ENCODE peak calls at places on chromosomes 6 and 20, in ten cellular contexts. L is heart left ventricle, Q is right lobe of liver, G is IMR-90, C is upper lobe of left lung, K is lower leg skin, J is stomach, D is H54, U is sigmoid colon, A is endothelial cell of umbilical vein. Z is an unnamed sample.

GRCh38 chr6:7726416-7727149 is 684 bp downstream of the BMP6 start:
- DNase-seq in L (no peak), Q (no peak), G (no peak), C (no peak), K (no peak), J (no peak), D (no peak), U (no peak), A (no peak), Z (no peak)

GRCh38 chr6:101399627-101399955 is 6.1 kb downstream of the GRIK2 start:
- DNase-seq in L (no peak), Q (no peak), G (no peak), C (no peak), K (no peak), J (no peak), D (no peak), U (no peak), A (no peak), Z (no peak)

GRCh38 chr6:169289671-169290408 is 36.2 kb upstream of the THBS2 start:
- DNase-seq in L (no peak), Q (no peak), G (peak; percentile 51), C (no peak), K (no peak), J (no peak), D (no peak), U (peak; percentile 81), A (no peak), Z (no peak)

GRCh38 chr6:2848851-2849250 is 7.2 kb upstream of the SERPINB1 start:
- DNase-seq in L (no peak), Q (no peak), G (no peak), C (peak; percentile 71), K (no peak), J (peak; percentile 49), D (no peak), U (no peak), A (no peak), Z (no peak)

GRCh38 chr6:16800942-16801341 is 39.7 kb upstream of the ATXN1 start:
- DNase-seq in L (no peak), Q (no peak), G (peak; percentile 58), C (no peak), K (no peak), J (no peak), D (no peak), U (no peak), A (no peak), Z (no peak)

GRCh38 chr6:52617087-52617486 is 40.2 kb upstream of the TRAM2 start:
- DNase-seq in L (no peak), Q (no peak), G (no peak), C (no peak), K (no peak), J (no peak), D (no peak), U (no peak), A (no peak), Z (no peak)

GRCh38 chr6:34273242-34273805 is 24.5 kb upstream of the SMIM29 start:
- DNase-seq in L (peak; percentile 72), Q (no peak), G (peak; percentile 26), C (peak; percentile 70), K (no peak), J (peak; percentile 46), D (no peak), U (no peak), A (peak; percentile 95), Z (no peak)

GRCh38 chr6:107064579-107065065 is 36.6 kb downstream of the MTRES1 start:
- DNase-seq in L (no peak), Q (no peak), G (peak; percentile 82), C (peak; percentile 42), K (no peak), J (peak; percentile 74), D (peak; percentile 19), U (no peak), A (peak; percentile 21), Z (peak; percentile 72)

GRCh38 chr20:43584448-43585138 is 6.1 kb upstream of the IFT52 start:
- DNase-seq in L (no peak), Q (no peak), G (peak; percentile 75), C (peak; percentile 65), K (no peak), J (no peak), D (no peak), U (no peak), A (no peak), Z (no peak)

GRCh38 chr6:119028106-119028505 is 50.4 kb downstream of the FAM184A start:
- DNase-seq in L (no peak), Q (no peak), G (no peak), C (no peak), K (no peak), J (no peak), D (no peak), U (no peak), A (no peak), Z (no peak)

GRCh38 chr6:67790569-67790968 is 844.5 kb upstream of the ADGRB3 start:
- DNase-seq in L (no peak), Q (no peak), G (no peak), C (no peak), K (no peak), J (no peak), D (no peak), U (no peak), A (no peak), Z (no peak)

GRCh38 chr6:2810092-2810671 is 31.5 kb downstream of the SERPINB1 start:
- DNase-seq in L (no peak), Q (no peak), G (peak; percentile 17), C (peak; percentile 79), K (no peak), J (peak; percentile 53), D (no peak), U (no peak), A (no peak), Z (no peak)

GRCh38 chr20:11544029-11544678 is 373.5 kb upstream of the BTBD3 start:
- DNase-seq in L (no peak), Q (no peak), G (peak; percentile 75), C (no peak), K (no peak), J (no peak), D (peak; percentile 14), U (no peak), A (peak; percentile 74), Z (no peak)

GRCh38 chr6:117601811-117602150 is 530 bp downstream of the GOPC start:
- DNase-seq in L (no peak), Q (no peak), G (no peak), C (peak; percentile 25), K (no peak), J (no peak), D (peak; percentile 1), U (no peak), A (no peak), Z (no peak)

GRCh38 chr20:11045412-11046175 is 371.8 kb upstream of the JAG1 start:
- DNase-seq in L (no peak), Q (no peak), G (no peak), C (no peak), K (no peak), J (no peak), D (no peak), U (no peak), A (no peak), Z (no peak)

GRCh38 chr6:53647437-53648094 is 18.0 kb downstream of the KLHL31 start:
- DNase-seq in L (no peak), Q (no peak), G (no peak), C (peak; percentile 35), K (no peak), J (no peak), D (no peak), U (no peak), A (no peak), Z (no peak)

GRCh38 chr20:23641936-23642751 is 4.4 kb upstream of the CST3 start:
- DNase-seq in L (no peak), Q (no peak), G (peak; percentile 87), C (peak; percentile 69), K (no peak), J (no peak), D (peak; percentile 75), U (peak; percentile 84), A (peak; percentile 58), Z (no peak)

GRCh38 chr20:36677422-36677771 is 31.4 kb upstream of the SLA2 start:
- DNase-seq in L (no peak), Q (no peak), G (no peak), C (no peak), K (no peak), J (no peak), D (no peak), U (no peak), A (no peak), Z (no peak)
- TF ChIP-seq POLR2A in L (no peak), Q (no peak), G (no peak), C (no peak), K (no peak), J (no peak), D (no peak), U (no peak), A (no peak), Z (no peak)

GRCh38 chr6:43629505-43630300 is 639 bp upstream of the GTPBP2 start:
- DNase-seq in L (peak; percentile 95), Q (peak; percentile 96), G (peak; percentile 98), C (peak; percentile 96), K (peak; percentile 99), J (peak; percentile 97), D (peak; percentile 98), U (peak; percentile 98), A (peak; percentile 97), Z (peak; percentile 95)
- TF ChIP-seq POLR2A in L (peak; percentile 87), Q (peak; percentile 82), G (peak; percentile 60), C (peak; percentile 85), K (no peak), J (no peak), D (peak; percentile 39), U (peak; percentile 75), A (peak; percentile 49), Z (peak; percentile 60)

GRCh38 chr20:63273180-63273579 is 567 bp downstream of the ARFGAP1 start:
- DNase-seq in L (no peak), Q (no peak), G (no peak), C (no peak), K (no peak), J (no peak), D (no peak), U (no peak), A (peak; percentile 19), Z (no peak)

GRCh38 chr20:63273635-63274380 is 1.2 kb downstream of the ARFGAP1 start:
- DNase-seq in L (no peak), Q (no peak), G (peak; percentile 88), C (no peak), K (no peak), J (no peak), D (peak; percentile 92), U (no peak), A (peak; percentile 29), Z (no peak)

GRCh38 chr20:63274381-63275228 is 2.0 kb downstream of the ARFGAP1 start:
- DNase-seq in L (no peak), Q (no peak), G (no peak), C (no peak), K (no peak), J (no peak), D (no peak), U (no peak), A (no peak), Z (no peak)

GRCh38 chr20:63270606-63271325 is 1.8 kb upstream of the ARFGAP1 start:
- DNase-seq in L (no peak), Q (no peak), G (no peak), C (no peak), K (no peak), J (no peak), D (no peak), U (no peak), A (no peak), Z (no peak)

GRCh38 chr20:63272105-63273078 is at the start of gene ARFGAP1:
- DNase-seq in L (peak; percentile 95), Q (peak; percentile 91), G (peak; percentile 87), C (peak; percentile 93), K (peak; percentile 97), J (peak; percentile 92), D (peak; percentile 97), U (peak; percentile 94), A (peak; percentile 86), Z (peak; percentile 92)
- TF ChIP-seq POLR2A in L (no peak), Q (peak; percentile 46), G (peak; percentile 85), C (peak; percentile 86), K (no peak), J (no peak), D (peak; percentile 92), U (peak; percentile 27), A (peak; percentile 79), Z (peak; percentile 61)

GRCh38 chr20:36493013-36493800 is 48.1 kb upstream of the MYL9 start:
- DNase-seq in L (no peak), Q (no peak), G (no peak), C (peak; percentile 32), K (no peak), J (no peak), D (no peak), U (no peak), A (peak; percentile 34), Z (no peak)
- TF ChIP-seq POLR2A in L (no peak), Q (no peak), G (no peak), C (no peak), K (no peak), J (no peak), D (no peak), U (no peak), A (no peak), Z (no peak)

Z was measured in ovary.